ENCODE peak calls at places on chromosome 3, in five cellular contexts. R is WERI-Rb-1; D is heart right ventricle; G is sigmoid colon; B is CD8-positive, alpha-beta T cell. H is an unnamed sample. For H3K36me3, the result is how much of the 10 kb centered on the place peaks cover.

GRCh38 chr3:137759505-137759904 is 4.6 kb upstream of the SOX14 start:
- DNase-seq in R (no peak), D (no peak), G (no peak), B (no peak), H (no peak)

GRCh38 chr3:72033709-72034428 is 248.9 kb upstream of the PROK2 start:
- DNase-seq in R (no peak), D (no peak), G (no peak), B (no peak), H (no peak)

GRCh38 chr3:175222356-175222755 is 363.2 kb downstream of the NAALADL2 start:
- DNase-seq in R (no peak), D (no peak), G (no peak), B (no peak), H (no peak)

GRCh38 chr3:160129459-160130061 is 95.7 kb upstream of the C3orf80 start:
- DNase-seq in R (no peak), D (peak), G (no peak), B (no peak), H (no peak)

GRCh38 chr3:125512135-125512920 is 7.7 kb downstream of the SNX4 start:
- DNase-seq in R (no peak), D (no peak), G (no peak), B (no peak), H (no peak)

GRCh38 chr3:185764168-185764988 is 60.5 kb downstream of the IGF2BP2 start:
- DNase-seq in R (no peak), D (no peak), G (no peak), B (no peak), H (no peak)

GRCh38 chr3:123728014-123728413 is 143.2 kb upstream of the HACD2 start:
- DNase-seq in R (no peak), D (no peak), G (no peak), B (no peak), H (no peak)

GRCh38 chr3:46968783-46969428 is 7.6 kb downstream of the CCDC12 start:
- DNase-seq in R (no peak), D (no peak), G (no peak), B (no peak), H (no peak)

GRCh38 chr3:46612324-46612723 is at the start of gene FAM240A:
- DNase-seq in R (no peak), D (no peak), G (no peak), B (no peak), H (no peak)

GRCh38 chr3:136899622-136900158 is 37.7 kb downstream of the NCK1 start:
- DNase-seq in R (no peak), D (no peak), G (no peak), B (no peak), H (no peak)

GRCh38 chr3:45978348-45978747 is 17.3 kb downstream of the FYCO1 start:
- DNase-seq in R (no peak), D (no peak), G (no peak), B (peak), H (no peak)

GRCh38 chr3:14143271-14143605 is 18.4 kb downstream of the TMEM43 start:
- DNase-seq in R (no peak), D (no peak), G (no peak), B (no peak), H (no peak)

GRCh38 chr3:137642831-137643230 is 121.3 kb upstream of the SOX14 start:
- DNase-seq in R (no peak), D (no peak), G (no peak), B (no peak), H (no peak)

GRCh38 chr3:193870376-193871092 is 265.4 kb upstream of the HES1 start:
- DNase-seq in R (no peak), D (no peak), G (no peak), B (no peak), H (no peak)

GRCh38 chr3:861721-862120 is 231.1 kb upstream of the CNTN6 start:
- DNase-seq in R (no peak), D (no peak), G (no peak), B (no peak), H (no peak)

GRCh38 chr3:52655895-52656294 is 29.8 kb downstream of the PBRM1 start:
- DNase-seq in R (no peak), D (no peak), G (no peak), B (no peak), H (no peak)
- H3K36me3 ChIP-seq in R (half or more), D (under half), G (half or more), B (under half), H (half or more)

GRCh38 chr3:140238646-140239314 is 303.8 kb downstream of the CLSTN2 start:
- DNase-seq in R (no peak), D (no peak), G (no peak), B (no peak), H (no peak)
- H3K27ac ChIP-seq in R (no peak), D (no peak), G (no peak), B (no peak), H (no peak)

GRCh38 chr3:180970931-180971330 is 18.6 kb downstream of the DNAJC19 start:
- DNase-seq in R (no peak), D (no peak), G (no peak), B (no peak), H (no peak)
- H3K36me3 ChIP-seq in R (half or more), D (under half), G (half or more), B (under half), H (under half)

GRCh38 chr3:57109437-57110199 is 49.2 kb downstream of the SPATA12 start:
- DNase-seq in R (no peak), D (no peak), G (no peak), B (no peak), H (no peak)
- H3K27ac ChIP-seq in R (no peak), D (no peak), G (no peak), B (no peak), H (no peak)

GRCh38 chr3:155978324-155978723 is 107.9 kb downstream of the GMPS start:
- DNase-seq in R (no peak), D (no peak), G (no peak), B (no peak), H (no peak)

GRCh38 chr3:155981669-155982068 is 111.2 kb downstream of the GMPS start:
- DNase-seq in R (no peak), D (no peak), G (no peak), B (no peak), H (no peak)

GRCh38 chr3:155983834-155984474 is 113.5 kb downstream of the GMPS start:
- DNase-seq in R (no peak), D (no peak), G (no peak), B (no peak), H (no peak)

GRCh38 chr3:155984791-155985417 is 114.5 kb downstream of the GMPS start:
- DNase-seq in R (no peak), D (no peak), G (no peak), B (no peak), H (no peak)

DNA sequence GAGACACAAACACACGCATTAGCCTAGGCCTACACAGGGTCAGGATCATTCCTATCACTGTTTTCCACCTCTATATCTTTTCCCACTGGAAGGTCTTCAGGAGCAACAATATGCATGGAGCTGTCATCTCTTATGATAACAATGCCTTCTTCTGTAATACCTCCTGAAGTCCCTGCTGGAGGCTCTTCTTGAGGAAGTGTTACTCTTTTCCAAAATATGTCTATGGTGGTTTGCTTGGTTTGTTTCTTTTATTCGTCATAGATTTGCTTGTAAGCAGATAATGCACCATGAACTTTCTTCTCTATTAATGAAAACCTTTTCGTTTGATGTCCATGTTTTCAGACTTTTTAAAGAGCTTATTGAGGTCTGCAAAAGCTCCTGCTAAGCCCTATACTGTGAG is 109.3 kb downstream of the GMPS start:
- DNase-seq in R (no peak), D (no peak), G (no peak), B (no peak), H (no peak)
- H3K36me3 ChIP-seq in R (under half), D (under half), G (under half), B (under half), H (under half)

DNA sequence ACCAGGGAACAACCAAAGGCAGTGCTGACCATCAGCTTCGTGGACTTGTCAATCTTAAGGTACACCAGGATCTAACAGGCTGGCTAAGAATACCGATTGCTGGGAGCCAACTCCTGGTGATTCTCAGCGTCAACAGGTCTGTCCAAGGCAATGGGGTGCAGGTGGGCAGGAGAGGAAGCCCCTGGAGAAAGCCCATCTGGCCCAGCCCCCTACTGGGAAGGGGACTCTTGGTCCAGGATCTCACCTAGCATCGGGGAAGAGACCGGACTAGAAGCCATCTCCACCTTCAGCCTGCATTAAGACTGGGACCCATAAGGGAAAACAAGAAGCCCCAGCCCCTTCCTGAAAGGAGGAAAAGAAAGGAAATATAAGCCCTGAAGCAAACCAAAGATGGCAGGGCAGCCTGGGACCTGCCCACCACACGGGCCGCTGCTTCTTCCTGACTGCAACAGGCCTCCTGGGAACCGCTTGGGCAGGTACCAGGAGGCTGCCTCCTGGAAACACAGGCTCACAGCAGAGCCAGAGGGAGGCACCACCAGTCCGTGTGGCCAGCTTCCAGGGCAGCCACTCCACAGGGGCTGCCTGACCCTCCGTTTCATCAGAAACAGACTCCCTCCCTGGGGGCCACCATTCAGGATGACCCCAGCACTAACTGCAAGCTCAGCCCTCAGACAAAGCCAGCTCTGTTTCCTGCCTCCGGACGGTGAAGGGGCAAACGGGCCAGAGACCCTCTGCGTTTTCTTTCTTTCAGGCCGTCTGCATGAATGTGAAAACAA is 100.3 kb downstream of the LRIG1 start:
- DNase-seq in R (no peak), D (no peak), G (peak), B (no peak), H (no peak)
- H3K27ac ChIP-seq in R (no peak), D (no peak), G (peak), B (no peak), H (no peak)

DNA sequence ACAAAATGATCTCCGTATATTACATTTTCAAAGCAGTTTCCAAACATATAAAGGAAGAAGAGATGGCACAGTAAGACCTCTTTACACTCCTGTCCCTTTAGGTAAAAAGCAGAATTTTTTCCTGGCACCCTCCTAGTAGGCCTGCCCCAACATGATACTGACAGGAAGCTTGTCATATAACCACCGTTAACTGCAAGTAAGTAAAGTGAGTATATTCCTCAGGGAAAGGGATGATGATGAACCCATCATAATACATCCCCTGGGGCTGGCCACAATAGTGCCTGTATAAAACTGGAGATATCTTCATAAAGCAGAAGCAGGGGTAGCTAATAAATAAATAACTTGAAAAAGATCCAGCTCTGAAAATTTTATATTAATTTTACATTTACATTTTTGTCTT is 893.0 kb downstream of the DIPK2A start:
- DNase-seq in R (no peak), D (no peak), G (no peak), B (no peak), H (no peak)
- H3K36me3 ChIP-seq in R (under half), D (under half), G (under half), B (under half), H (under half)

DNA sequence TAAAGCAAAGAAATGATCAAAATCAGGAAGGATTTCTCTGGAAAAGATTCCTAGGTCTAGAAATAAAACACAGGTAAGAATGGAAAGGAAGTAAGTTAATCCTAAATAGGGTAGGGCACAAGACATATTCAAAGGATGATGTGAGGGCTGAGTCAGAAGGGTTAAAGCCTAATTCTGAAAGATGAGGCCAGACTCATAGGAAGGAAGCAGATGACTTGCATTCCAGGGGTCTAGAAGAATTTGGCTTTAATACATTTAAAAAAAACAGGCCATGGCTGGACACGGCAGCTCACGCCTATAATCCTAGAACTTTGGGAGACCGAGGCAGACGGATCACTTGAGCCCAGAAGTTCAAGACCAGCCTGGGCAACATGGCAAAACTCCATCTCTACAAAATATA is 3.2 kb downstream of the SSR3 start:
- DNase-seq in R (no peak), D (no peak), G (no peak), B (no peak), H (no peak)
- H3K27ac ChIP-seq in R (no peak), D (peak), G (peak), B (no peak), H (no peak)

GRCh38 chr3:127615631-127616305 is 13.2 kb upstream of the PODXL2 start:
- DNase-seq in R (no peak), D (no peak), G (no peak), B (no peak), H (no peak)
- H3K36me3 ChIP-seq in R (half or more), D (under half), G (under half), B (under half), H (under half)

GRCh38 chr3:37812497-37812896 is 49.2 kb upstream of the CTDSPL start:
- DNase-seq in R (no peak), D (no peak), G (peak), B (no peak), H (no peak)

GRCh38 chr3:37810788-37811187 is 50.9 kb upstream of the CTDSPL start:
- DNase-seq in R (peak), D (no peak), G (no peak), B (peak), H (no peak)

GRCh38 chr3:37809846-37810447 is 51.7 kb upstream of the CTDSPL start:
- DNase-seq in R (no peak), D (no peak), G (peak), B (no peak), H (no peak)

GRCh38 chr3:37813403-37813802 is 48.3 kb upstream of the CTDSPL start:
- DNase-seq in R (no peak), D (no peak), G (no peak), B (no peak), H (no peak)

GRCh38 chr3:37811625-37812356 is 49.9 kb upstream of the CTDSPL start:
- DNase-seq in R (no peak), D (no peak), G (no peak), B (no peak), H (no peak)
- H3K27ac ChIP-seq in R (no peak), D (peak), G (peak), B (no peak), H (no peak)